ENCODE peak calls at places on chromosome 19, in nine cellular contexts. Y is ascending aorta; W is HTR-8/SVneo; M is activated CD4-positive, alpha-beta T cell treated with anti-CD3 and anti-CD28 coated beads for 36 hours; T is body of pancreas; L is midbrain; F is activated naive CD4-positive, alpha-beta T cell; Q is stimulated activated CD8-positive, alpha-beta memory T cell treated with anti-CD3 and anti-CD28 coated beads, Interleukin-15, amount 100 ng/mL, for 4 hours; Z is hypothalamus. P is an unnamed sample.

GRCh38 chr19:50835103-50835784 is 1.9 kb upstream of the KLK15 start:
- DNase-seq in Y (no peak), W (no peak), M (no peak), T (peak), L (no peak), F (no peak), Q (no peak), Z (no peak), P (no peak)

GRCh38 chr19:5076440-5077208 is 107.7 kb downstream of the KDM4B start:
- DNase-seq in Y (no peak), W (no peak), M (no peak), T (no peak), L (no peak), F (no peak), Q (no peak), Z (no peak), P (no peak)

GRCh38 chr19:7863157-7863970 is 10.8 kb downstream of the PRR36 start:
- DNase-seq in Y (no peak), W (no peak), M (peak), T (no peak), L (no peak), F (no peak), Q (no peak), Z (no peak), P (peak)

GRCh38 chr19:14272623-14273022 is 66.7 kb upstream of the ADGRL1 start:
- DNase-seq in Y (no peak), W (no peak), M (no peak), T (no peak), L (no peak), F (no peak), Q (no peak), Z (no peak), P (no peak)

GRCh38 chr19:6092329-6093286 is 17.7 kb downstream of the RFX2 start:
- DNase-seq in Y (peak), W (no peak), M (peak), T (peak), L (peak), F (no peak), Q (no peak), Z (peak), P (peak)

GRCh38 chr19:37227996-37228395 is 10.0 kb downstream of the ZNF383 start:
- DNase-seq in Y (no peak), W (no peak), M (peak), T (peak), L (no peak), F (no peak), Q (no peak), Z (no peak), P (no peak)

GRCh38 chr19:13381827-13382632 is 124.2 kb downstream of the CACNA1A start:
- DNase-seq in Y (no peak), W (no peak), M (no peak), T (no peak), L (no peak), F (no peak), Q (no peak), Z (no peak), P (no peak)

GRCh38 chr19:15123900-15124299 is 16.7 kb downstream of the SYDE1 start:
- DNase-seq in Y (no peak), W (no peak), M (no peak), T (peak), L (peak), F (no peak), Q (no peak), Z (peak), P (peak)

GRCh38 chr19:12783849-12784393 is 7.4 kb upstream of the JUNB start:
- DNase-seq in Y (peak), W (no peak), M (peak), T (peak), L (no peak), F (no peak), Q (no peak), Z (no peak), P (no peak)

GRCh38 chr19:46326608-46327007 is 20.3 kb upstream of the PPP5C start:
- DNase-seq in Y (no peak), W (no peak), M (no peak), T (no peak), L (no peak), F (no peak), Q (no peak), Z (no peak), P (no peak)

GRCh38 chr19:39190768-39191167 is 6.0 kb upstream of the NCCRP1 start:
- DNase-seq in Y (no peak), W (no peak), M (no peak), T (no peak), L (no peak), F (no peak), Q (no peak), Z (no peak), P (no peak)

GRCh38 chr19:18170714-18171255 is 2.8 kb upstream of the IFI30 start:
- DNase-seq in Y (no peak), W (no peak), M (no peak), T (no peak), L (no peak), F (no peak), Q (no peak), Z (no peak), P (no peak)

GRCh38 chr19:41001243-41001971 is 10.3 kb downstream of the CYP2B6 start:
- DNase-seq in Y (no peak), W (no peak), M (no peak), T (no peak), L (no peak), F (no peak), Q (no peak), Z (no peak), P (no peak)

GRCh38 chr19:54325631-54326030 is 12.7 kb upstream of the LILRA5 start:
- DNase-seq in Y (no peak), W (no peak), M (no peak), T (no peak), L (no peak), F (no peak), Q (no peak), Z (no peak), P (no peak)

GRCh38 chr19:52600639-52601024 is 30.5 kb downstream of the ZNF701 start:
- DNase-seq in Y (no peak), W (no peak), M (peak), T (no peak), L (no peak), F (no peak), Q (no peak), Z (no peak), P (no peak)

GRCh38 chr19:53538378-53539109 is 599 bp downstream of the ZNF331 start:
- DNase-seq in Y (no peak), W (no peak), M (peak), T (peak), L (no peak), F (no peak), Q (peak), Z (no peak), P (peak)

GRCh38 chr19:2765376-2765775 is 17.7 kb downstream of the SGTA start:
- DNase-seq in Y (no peak), W (no peak), M (no peak), T (no peak), L (no peak), F (no peak), Q (no peak), Z (no peak), P (no peak)

GRCh38 chr19:35347171-35347929 is at the start of gene FFAR1:
- DNase-seq in Y (no peak), W (no peak), M (peak), T (no peak), L (no peak), F (no peak), Q (peak), Z (no peak), P (no peak)

GRCh38 chr19:5106971-5107370 is 138.1 kb downstream of the KDM4B start:
- DNase-seq in Y (no peak), W (no peak), M (no peak), T (no peak), L (no peak), F (no peak), Q (no peak), Z (no peak), P (no peak)

GRCh38 chr19:47651132-47651531 is 42.2 kb downstream of the BICRA start:
- DNase-seq in Y (no peak), W (no peak), M (no peak), T (no peak), L (no peak), F (no peak), Q (no peak), Z (no peak), P (no peak)

GRCh38 chr19:3440082-3440481 is 40.2 kb downstream of the SMIM24 start:
- DNase-seq in Y (no peak), W (no peak), M (peak), T (peak), L (peak), F (no peak), Q (peak), Z (no peak), P (peak)

GRCh38 chr19:34497112-34497805 is 15.7 kb downstream of the WTIP start:
- DNase-seq in Y (no peak), W (no peak), M (no peak), T (no peak), L (no peak), F (no peak), Q (no peak), Z (no peak), P (no peak)

GRCh38 chr19:18091217-18091608 is 4.5 kb upstream of the IL12RB1 start:
- DNase-seq in Y (peak), W (no peak), M (peak), T (peak), L (peak), F (no peak), Q (peak), Z (no peak), P (peak)

GRCh38 chr19:49716154-49716553 is 25.2 kb downstream of the CPT1C start:
- DNase-seq in Y (no peak), W (no peak), M (no peak), T (no peak), L (no peak), F (no peak), Q (no peak), Z (no peak), P (no peak)

GRCh38 chr19:42253245-42254082 is 1.5 kb downstream of the ERF start:
- DNase-seq in Y (no peak), W (peak), M (peak), T (peak), L (peak), F (no peak), Q (peak), Z (peak), P (peak)

GRCh38 chr19:5403968-5404640 is 51.1 kb upstream of the ZNRF4 start:
- DNase-seq in Y (no peak), W (peak), M (peak), T (peak), L (peak), F (peak), Q (peak), Z (peak), P (peak)

GRCh38 chr19:8593931-8594330 is 16.6 kb downstream of the ADAMTS10 start:
- DNase-seq in Y (no peak), W (no peak), M (no peak), T (no peak), L (no peak), F (no peak), Q (no peak), Z (no peak), P (no peak)